ENCODE peak calls at places on chromosomes 12 and 14, in four cellular contexts. One of them, this sample, is unnamed.
A peak's percentile ranks its signal among the peaks of the same experiment; 100 is the strongest.

GRCh38 chr12:11730299-11731041 is 81.0 kb downstream of the ETV6 start:
- DNase-seq in K562: no peak
- DNase-seq in HepG2: no peak
- DNase-seq in H1: no peak
- DNase-seq in this sample: no peak

GRCh38 chr12:6383572-6384498 is at the start of gene LTBR:
- DNase-seq in HepG2: peak; percentile 83
- DNase-seq in H1: peak; percentile 85
- DNase-seq in K562: peak; percentile 82
- DNase-seq in this sample: peak; percentile 78

GRCh38 chr12:104340917-104341611 is 37.5 kb downstream of the EID3 start:
- DNase-seq in H1: no peak
- DNase-seq in HepG2: no peak
- DNase-seq in K562: no peak
- DNase-seq in this sample: no peak

GRCh38 chr14:55454264-55455151 is 14.1 kb upstream of the TBPL2 start:
- DNase-seq in H1: peak; percentile 42
- DNase-seq in HepG2: peak; percentile 16
- DNase-seq in K562: no peak
- DNase-seq in this sample: no peak

GRCh38 chr14:59346796-59347510 is 118.2 kb downstream of the GPR135 start:
- DNase-seq in H1: no peak
- DNase-seq in HepG2: no peak
- DNase-seq in K562: no peak
- DNase-seq in this sample: no peak

GRCh38 chr14:72847721-72848120 is 46.2 kb downstream of the DPF3 start:
- DNase-seq in HepG2: no peak
- DNase-seq in H1: no peak
- DNase-seq in K562: no peak
- DNase-seq in this sample: peak; percentile 21

GRCh38 chr12:47400251-47400650 is 305.6 kb downstream of the RPAP3 start:
- DNase-seq in H1: no peak
- DNase-seq in HepG2: no peak
- DNase-seq in K562: no peak
- DNase-seq in this sample: no peak

GRCh38 chr12:89251326-89252237 is 100.7 kb downstream of the DUSP6 start:
- DNase-seq in H1: no peak
- DNase-seq in HepG2: no peak
- DNase-seq in K562: no peak
- DNase-seq in this sample: no peak

GRCh38 chr14:65462411-65462810 is 49.9 kb downstream of the FUT8 start:
- DNase-seq in H1: no peak
- DNase-seq in HepG2: no peak
- DNase-seq in K562: no peak
- DNase-seq in this sample: no peak

GRCh38 chr12:13135336-13136178 is 32.1 kb upstream of the GSG1 start:
- DNase-seq in HepG2: no peak
- DNase-seq in H1: no peak
- DNase-seq in K562: peak; percentile 5
- DNase-seq in this sample: peak; percentile 30

GRCh38 chr14:94887591-94887990 is 117.7 kb upstream of the GSC start:
- DNase-seq in H1: no peak
- DNase-seq in HepG2: no peak
- DNase-seq in K562: no peak
- DNase-seq in this sample: no peak

GRCh38 chr12:88960213-88960878 is 380.1 kb upstream of the KITLG start:
- DNase-seq in H1: no peak
- DNase-seq in K562: no peak
- DNase-seq in HepG2: peak; percentile 59
- DNase-seq in this sample: no peak

GRCh38 chr12:19129121-19129485 is 430 bp upstream of the PLEKHA5 start:
- DNase-seq in HepG2: no peak
- DNase-seq in K562: no peak
- DNase-seq in H1: no peak
- DNase-seq in this sample: no peak

GRCh38 chr14:48670939-48671338 is 915.2 kb downstream of the RPS29 start:
- DNase-seq in H1: no peak
- DNase-seq in HepG2: no peak
- DNase-seq in K562: no peak
- DNase-seq in this sample: no peak

GRCh38 chr12:7588703-7589329 is 76.9 kb downstream of the APOBEC1 start:
- DNase-seq in HepG2: peak; percentile 69
- DNase-seq in K562: peak; percentile 39
- DNase-seq in H1: peak; percentile 56
- DNase-seq in this sample: peak; percentile 43

GRCh38 chr12:3882896-3883564 is 9.8 kb upstream of the PARP11 start:
- DNase-seq in K562: no peak
- DNase-seq in H1: no peak
- DNase-seq in HepG2: peak; percentile 29
- DNase-seq in this sample: no peak

GRCh38 chr14:26549571-26549970 is 48.3 kb downstream of the NOVA1 start:
- DNase-seq in HepG2: no peak
- DNase-seq in H1: no peak
- DNase-seq in K562: no peak
- DNase-seq in this sample: no peak

GRCh38 chr12:119090865-119091264 is 87.9 kb upstream of the HSPB8 start:
- DNase-seq in H1: no peak
- DNase-seq in K562: no peak
- DNase-seq in HepG2: no peak
- DNase-seq in this sample: no peak

GRCh38 chr14:51014086-51014485 is 69.8 kb upstream of the PYGL start:
- DNase-seq in HepG2: no peak
- DNase-seq in K562: no peak
- DNase-seq in H1: no peak
- DNase-seq in this sample: no peak

GRCh38 chr12:93352321-93352720 is 25.4 kb upstream of the NUDT4 start:
- DNase-seq in H1: no peak
- DNase-seq in HepG2: no peak
- DNase-seq in K562: no peak
- DNase-seq in this sample: no peak

GRCh38 chr12:100254876-100255275 is 12.0 kb downstream of the DEPDC4 start:
- DNase-seq in HepG2: no peak
- DNase-seq in H1: no peak
- DNase-seq in K562: no peak
- DNase-seq in this sample: no peak

GRCh38 chr14:77303417-77304156 is 17.1 kb downstream of the POMT2 start:
- DNase-seq in HepG2: peak; percentile 89
- DNase-seq in K562: peak; percentile 39
- DNase-seq in H1: no peak
- DNase-seq in this sample: no peak
- TF ChIP-seq ATF2 in HepG2: no peak
- TF ChIP-seq ATF2 in K562: no peak
- TF ChIP-seq ATF2 in H1: no peak
- TF ChIP-seq ATF2 in this sample: no peak

DNA sequence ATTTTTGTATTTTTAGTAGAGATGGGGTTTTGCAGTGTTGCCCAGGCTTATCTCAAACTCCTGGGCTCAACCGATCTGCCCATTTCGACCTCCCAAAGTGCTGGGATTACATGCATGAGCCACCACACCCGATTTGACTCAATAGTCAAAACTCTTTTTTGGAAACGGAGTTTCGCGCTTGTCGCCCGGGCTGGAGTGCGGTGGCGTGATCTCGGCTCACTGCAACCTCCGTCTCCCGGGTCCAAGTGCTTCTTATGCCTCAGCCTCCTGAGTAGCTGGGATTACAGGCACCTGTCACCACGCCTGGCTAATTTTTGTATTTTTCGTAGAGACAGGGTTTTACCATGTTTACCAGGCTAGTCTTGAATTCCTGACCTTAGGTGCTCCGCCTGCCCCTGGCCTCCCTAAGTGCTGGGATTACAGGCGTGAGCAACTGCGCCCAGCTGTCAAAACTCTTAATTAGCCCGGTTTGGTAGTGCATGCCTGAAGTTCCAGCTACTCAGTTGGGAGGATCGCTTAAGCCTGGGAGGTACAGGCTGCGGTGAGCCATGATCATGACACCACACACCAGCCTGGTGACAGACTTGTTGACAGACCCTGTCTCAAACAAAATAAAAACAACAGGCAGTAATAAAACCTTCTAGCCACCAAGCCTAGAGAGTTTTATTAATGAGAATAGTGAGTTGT is 12.4 kb downstream of the MED21 start:
- DNase-seq in H1: no peak
- DNase-seq in K562: no peak
- DNase-seq in HepG2: no peak
- DNase-seq in this sample: no peak
- TF ChIP-seq JUN in H1: no peak
- TF ChIP-seq JUN in K562: no peak
- TF ChIP-seq JUN in HepG2: no peak
- TF ChIP-seq JUN in this sample: no peak

GRCh38 chr14:93017898-93018297 is 94.9 kb downstream of the CHGA start:
- DNase-seq in K562: no peak
- DNase-seq in H1: no peak
- DNase-seq in HepG2: no peak
- DNase-seq in this sample: no peak

GRCh38 chr14:93015505-93015904 is 92.6 kb downstream of the CHGA start:
- DNase-seq in K562: no peak
- DNase-seq in H1: no peak
- DNase-seq in HepG2: no peak
- DNase-seq in this sample: no peak

GRCh38 chr14:93018401-93018800 is 95.5 kb downstream of the CHGA start:
- DNase-seq in K562: no peak
- DNase-seq in H1: no peak
- DNase-seq in HepG2: no peak
- DNase-seq in this sample: no peak

GRCh38 chr14:93016275-93016845 is 93.4 kb downstream of the CHGA start:
- DNase-seq in H1: no peak
- DNase-seq in HepG2: no peak
- DNase-seq in K562: no peak
- DNase-seq in this sample: no peak

DNA sequence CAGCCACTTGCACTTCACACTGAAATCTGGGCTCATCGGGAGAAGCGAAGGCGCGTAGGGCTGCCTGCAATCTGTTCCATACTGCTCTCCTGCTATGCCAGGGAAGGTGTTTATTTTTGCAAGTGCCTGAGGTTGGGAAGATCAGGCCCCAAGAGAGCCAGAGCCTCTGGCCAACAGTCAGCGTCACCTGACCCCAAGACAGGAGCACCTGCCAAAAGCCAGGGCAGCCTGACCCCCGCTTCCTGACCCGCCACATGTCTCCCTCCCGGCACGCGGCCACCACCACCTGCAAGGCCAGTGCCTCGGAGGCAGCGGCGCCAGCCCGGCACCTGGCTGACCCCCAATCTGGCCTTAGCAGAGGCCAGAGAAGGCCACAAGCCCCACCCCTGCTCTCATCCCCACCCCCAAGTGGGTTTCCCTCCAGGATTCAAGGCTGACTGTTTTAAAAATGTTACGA is 94.4 kb downstream of the CHGA start:
- DNase-seq in H1: no peak
- DNase-seq in HepG2: no peak
- DNase-seq in K562: no peak
- DNase-seq in this sample: no peak
- TF ChIP-seq ATF2 in H1: no peak
- TF ChIP-seq ATF2 in HepG2: no peak
- TF ChIP-seq ATF2 in K562: no peak
- TF ChIP-seq ATF2 in this sample: no peak

GRCh38 chr12:121069206-121069605 is 30.2 kb upstream of the OASL start:
- DNase-seq in K562: no peak
- DNase-seq in H1: no peak
- DNase-seq in HepG2: no peak
- DNase-seq in this sample: no peak

GRCh38 chr12:121072147-121072546 is 33.1 kb upstream of the OASL start:
- DNase-seq in H1: no peak
- DNase-seq in HepG2: no peak
- DNase-seq in K562: no peak
- DNase-seq in this sample: no peak
- TF ChIP-seq JUN in H1: no peak
- TF ChIP-seq JUN in HepG2: no peak
- TF ChIP-seq JUN in K562: no peak
- TF ChIP-seq JUN in this sample: no peak

GRCh38 chr12:69906411-69907216 is 81.6 kb downstream of the MYRFL start:
- DNase-seq in HepG2: no peak
- DNase-seq in K562: no peak
- DNase-seq in H1: no peak
- DNase-seq in this sample: no peak

GRCh38 chr12:69908208-69908607 is 83.2 kb downstream of the MYRFL start:
- DNase-seq in H1: no peak
- DNase-seq in HepG2: no peak
- DNase-seq in K562: no peak
- DNase-seq in this sample: no peak

GRCh38 chr12:69915964-69916363 is 90.9 kb downstream of the MYRFL start:
- DNase-seq in H1: no peak
- DNase-seq in HepG2: no peak
- DNase-seq in K562: no peak
- DNase-seq in this sample: no peak

GRCh38 chr12:69905801-69906200 is 80.8 kb downstream of the MYRFL start:
- DNase-seq in HepG2: no peak
- DNase-seq in H1: no peak
- DNase-seq in K562: no peak
- DNase-seq in this sample: no peak

DNA sequence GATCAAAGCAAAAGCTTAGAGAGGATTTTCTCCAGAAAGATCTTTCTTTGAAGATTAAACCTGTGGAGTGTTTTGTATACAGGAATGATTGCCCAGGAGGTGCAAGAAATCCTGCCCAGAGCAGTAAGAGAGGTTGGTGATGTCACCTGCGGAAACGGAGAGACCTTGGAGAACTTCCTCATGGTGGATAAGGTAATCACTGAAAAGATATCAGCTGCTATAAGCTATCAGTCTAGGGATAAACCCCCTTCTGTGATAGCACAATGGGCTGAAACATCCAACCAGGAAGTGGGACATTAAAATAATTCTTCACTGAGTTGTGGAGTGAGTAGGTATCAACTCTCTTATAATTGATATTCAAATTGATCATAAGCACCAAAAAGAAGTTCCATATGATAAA is 85.7 kb downstream of the MYRFL start:
- DNase-seq in H1: no peak
- DNase-seq in K562: no peak
- DNase-seq in HepG2: no peak
- DNase-seq in this sample: no peak
- TF ChIP-seq ATF2 in H1: no peak
- TF ChIP-seq ATF2 in K562: no peak
- TF ChIP-seq ATF2 in HepG2: no peak
- TF ChIP-seq ATF2 in this sample: no peak

DNA sequence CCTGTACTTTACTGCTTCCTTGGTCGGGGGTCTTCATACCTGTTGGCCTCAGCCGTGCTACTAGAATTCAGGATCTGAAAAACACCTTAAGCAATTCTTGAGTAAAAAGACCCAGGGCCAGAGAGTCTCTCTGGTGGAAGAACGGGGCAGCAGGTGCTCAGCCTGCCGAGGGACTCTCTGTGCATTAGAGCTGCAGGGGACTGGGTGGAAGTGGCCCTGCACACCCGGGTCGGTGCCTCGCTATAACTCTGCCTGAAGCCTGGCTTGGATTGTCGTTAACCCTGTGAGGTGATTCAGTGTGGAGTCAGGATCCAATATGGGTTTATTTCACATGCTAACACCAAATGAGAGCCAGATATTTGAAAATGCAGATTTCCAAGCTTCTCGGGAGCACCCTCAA is 35.2 kb upstream of the C14orf180 start:
- DNase-seq in HepG2: no peak
- DNase-seq in H1: peak; percentile 33
- DNase-seq in K562: no peak
- DNase-seq in this sample: no peak
- TF ChIP-seq JUN in HepG2: no peak
- TF ChIP-seq JUN in H1: no peak
- TF ChIP-seq JUN in K562: no peak
- TF ChIP-seq JUN in this sample: no peak

This sample was measured in WTC11.